ENCODE peak calls at places on chromosomes 12 and 14, in ten cellular contexts. E, Q, Z, K, T, A, C, V, M and H are unnamed samples. For H3K27me3, the result is how much of the 10 kb centered on the place peaks cover.

GRCh38 chr12:42234970-42235369 is 3.1 kb downstream of the YAF2 start:
- DNase-seq in E (no peak), Q (no peak), Z (no peak), K (no peak), T (no peak), A (no peak), C (no peak), V (no peak), M (no peak), H (no peak)

GRCh38 chr12:19744760-19745218 is 305.5 kb downstream of the AEBP2 start:
- DNase-seq in E (no peak), Q (peak), Z (peak), K (no peak), T (no peak), A (no peak), C (no peak), V (peak), M (no peak), H (peak)

GRCh38 chr14:51860836-51861583 is 598 bp downstream of the GNG2 start:
- DNase-seq in E (no peak), Q (no peak), Z (no peak), K (no peak), T (no peak), A (no peak), C (no peak), V (peak), M (no peak), H (peak)

GRCh38 chr12:62720661-62721330 is 214.2 kb downstream of the PPM1H start:
- DNase-seq in E (no peak), Q (no peak), Z (no peak), K (no peak), T (no peak), A (no peak), C (no peak), V (peak), M (no peak), H (no peak)

GRCh38 chr14:31205681-31206535 is 1.7 kb downstream of the HECTD1 start:
- DNase-seq in E (no peak), Q (peak), Z (peak), K (no peak), T (peak), A (no peak), C (no peak), V (peak), M (peak), H (peak)

GRCh38 chr14:103088921-103089320 is 4.9 kb downstream of the LBHD2 start:
- DNase-seq in E (no peak), Q (no peak), Z (no peak), K (no peak), T (no peak), A (no peak), C (peak), V (no peak), M (no peak), H (no peak)

GRCh38 chr12:101945361-101946232 is 68.2 kb downstream of the DRAM1 start:
- DNase-seq in E (no peak), Q (no peak), Z (peak), K (peak), T (no peak), A (peak), C (no peak), V (peak), M (peak), H (no peak)

GRCh38 chr14:98947911-98948595 is 323.9 kb downstream of the BCL11B start:
- DNase-seq in E (no peak), Q (no peak), Z (no peak), K (no peak), T (no peak), A (no peak), C (no peak), V (no peak), M (no peak), H (no peak)

GRCh38 chr14:91008759-91009409 is 51.6 kb downstream of the RPS6KA5 start:
- DNase-seq in E (peak), Q (no peak), Z (no peak), K (peak), T (peak), A (no peak), C (no peak), V (no peak), M (no peak), H (peak)

GRCh38 chr12:12214635-12215131 is 52.2 kb downstream of the LRP6 start:
- DNase-seq in E (no peak), Q (peak), Z (no peak), K (no peak), T (no peak), A (no peak), C (no peak), V (no peak), M (no peak), H (peak)

GRCh38 chr14:75437201-75438143 is 9.7 kb downstream of the JDP2 start:
- DNase-seq in E (no peak), Q (no peak), Z (no peak), K (no peak), T (no peak), A (no peak), C (no peak), V (no peak), M (no peak), H (no peak)

GRCh38 chr12:119151445-119151844 is 27.3 kb upstream of the HSPB8 start:
- DNase-seq in E (no peak), Q (no peak), Z (no peak), K (no peak), T (no peak), A (no peak), C (no peak), V (peak), M (no peak), H (peak)

GRCh38 chr12:68813242-68813593 is 5.2 kb downstream of the MDM2 start:
- DNase-seq in E (no peak), Q (no peak), Z (no peak), K (no peak), T (no peak), A (no peak), C (no peak), V (no peak), M (no peak), H (no peak)

GRCh38 chr12:27462851-27463250 is 16.3 kb downstream of the SMCO2 start:
- DNase-seq in E (no peak), Q (no peak), Z (no peak), K (no peak), T (no peak), A (no peak), C (no peak), V (peak), M (no peak), H (no peak)

GRCh38 chr14:50083467-50084337 is 32.7 kb downstream of the VCPKMT start:
- DNase-seq in E (no peak), Q (no peak), Z (no peak), K (peak), T (no peak), A (no peak), C (no peak), V (no peak), M (no peak), H (no peak)

GRCh38 chr12:47188576-47189441 is 109.0 kb upstream of the AMIGO2 start:
- DNase-seq in E (no peak), Q (peak), Z (peak), K (no peak), T (no peak), A (no peak), C (no peak), V (peak), M (peak), H (peak)

GRCh38 chr14:61468063-61468825 is 146.9 kb downstream of the PRKCH start:
- DNase-seq in E (peak), Q (no peak), Z (no peak), K (peak), T (no peak), A (no peak), C (no peak), V (no peak), M (no peak), H (peak)

GRCh38 chr12:114425031-114425626 is 19.2 kb upstream of the TBX5 start:
- DNase-seq in E (no peak), Q (no peak), Z (no peak), K (no peak), T (no peak), A (no peak), C (no peak), V (peak), M (peak), H (no peak)

GRCh38 chr14:74613211-74613914 is 1.3 kb upstream of the LTBP2 start:
- DNase-seq in E (no peak), Q (no peak), Z (no peak), K (no peak), T (peak), A (no peak), C (no peak), V (no peak), M (no peak), H (no peak)

GRCh38 chr14:100022772-100023451 is 42.3 kb upstream of the EVL start:
- DNase-seq in E (no peak), Q (no peak), Z (no peak), K (no peak), T (no peak), A (no peak), C (no peak), V (peak), M (no peak), H (no peak)

GRCh38 chr14:23174266-23174665 is 9.2 kb downstream of the SLC7A8 start:
- DNase-seq in E (no peak), Q (no peak), Z (no peak), K (no peak), T (no peak), A (no peak), C (no peak), V (peak), M (no peak), H (peak)

GRCh38 chr14:34678306-34678705 is 36.1 kb downstream of the CFL2 start:
- DNase-seq in E (no peak), Q (peak), Z (no peak), K (no peak), T (no peak), A (no peak), C (no peak), V (peak), M (no peak), H (peak)

GRCh38 chr12:92605621-92606170 is 97.1 kb upstream of the PLEKHG7 start:
- DNase-seq in E (no peak), Q (no peak), Z (no peak), K (no peak), T (no peak), A (no peak), C (no peak), V (no peak), M (no peak), H (no peak)
- TF ChIP-seq CTCF in E (no peak), Q (no peak), Z (no peak), K (no peak), T (no peak), A (no peak), C (no peak), V (no peak), M (no peak), H (no peak)

GRCh38 chr14:54221432-54221803 is 175.4 kb upstream of the CDKN3 start:
- DNase-seq in E (no peak), Q (no peak), Z (no peak), K (no peak), T (no peak), A (no peak), C (no peak), V (no peak), M (no peak), H (no peak)
- H3K27me3 ChIP-seq in E (under half), Q (under half), Z (under half), K (under half), T (half or more), A (under half), C (under half), V (under half), M (under half), H (under half)

DNA sequence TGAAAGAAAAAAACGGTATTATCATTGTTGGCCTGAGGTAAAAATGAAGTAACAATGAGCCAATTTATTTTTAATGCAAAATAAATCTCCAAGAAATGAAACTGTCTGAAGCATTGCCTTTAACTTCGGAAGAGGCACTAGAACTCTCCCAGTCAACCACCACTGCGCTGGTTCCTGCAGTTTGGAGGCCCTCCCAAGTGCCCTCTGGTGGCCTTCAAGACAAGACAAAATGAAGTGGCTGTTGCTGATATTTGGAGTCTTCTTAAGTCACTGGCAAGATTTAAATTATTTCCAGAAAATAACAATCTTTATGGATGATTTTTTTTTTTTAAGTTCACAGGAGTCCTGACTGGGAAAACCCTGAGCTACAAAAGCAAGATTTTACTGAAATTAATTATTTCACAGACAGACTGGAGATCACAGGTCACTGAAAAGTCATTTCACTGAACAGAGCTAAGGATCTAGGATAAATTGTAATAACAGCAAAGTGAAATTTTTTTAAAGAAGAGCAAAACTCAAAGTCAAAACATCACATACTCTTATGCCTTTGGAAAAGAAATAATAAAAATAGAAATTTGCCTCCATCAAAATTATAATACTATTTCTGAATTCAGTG is 58.2 kb downstream of the DICER1 start:
- DNase-seq in E (peak), Q (peak), Z (peak), K (peak), T (peak), A (peak), C (peak), V (peak), M (peak), H (peak)
- TF ChIP-seq CTCF in E (no peak), Q (peak), Z (peak), K (peak), T (peak), A (peak), C (peak), V (peak), M (peak), H (peak)

GRCh38 chr12:52327830-52328500 is 6.8 kb upstream of the KRT83 start:
- DNase-seq in E (no peak), Q (no peak), Z (no peak), K (no peak), T (no peak), A (no peak), C (no peak), V (no peak), M (no peak), H (no peak)
- H3K27me3 ChIP-seq in E (under half), Q (under half), Z (under half), K (under half), T (under half), A (under half), C (under half), V (half or more), M (under half), H (under half)

GRCh38 chr12:23222801-23223200 is 597.8 kb downstream of the ETNK1 start:
- DNase-seq in E (no peak), Q (peak), Z (no peak), K (no peak), T (no peak), A (no peak), C (no peak), V (no peak), M (no peak), H (no peak)

GRCh38 chr12:23217716-23218115 is 592.7 kb downstream of the ETNK1 start:
- DNase-seq in E (no peak), Q (no peak), Z (no peak), K (no peak), T (no peak), A (no peak), C (no peak), V (no peak), M (no peak), H (no peak)

GRCh38 chr12:23221926-23222325 is 597.0 kb downstream of the ETNK1 start:
- DNase-seq in E (no peak), Q (no peak), Z (no peak), K (no peak), T (no peak), A (no peak), C (no peak), V (no peak), M (no peak), H (no peak)

GRCh38 chr12:23221066-23221465 is 596.1 kb downstream of the ETNK1 start:
- DNase-seq in E (no peak), Q (no peak), Z (no peak), K (no peak), T (peak), A (no peak), C (no peak), V (no peak), M (no peak), H (peak)

GRCh38 chr12:23217158-23217557 is 592.2 kb downstream of the ETNK1 start:
- DNase-seq in E (no peak), Q (no peak), Z (no peak), K (no peak), T (no peak), A (no peak), C (no peak), V (no peak), M (no peak), H (peak)
- TF ChIP-seq CTCF in E (no peak), Q (no peak), Z (no peak), K (no peak), T (no peak), A (no peak), C (no peak), V (no peak), M (no peak), H (no peak)

GRCh38 chr14:104934380-104934733 is 9.7 kb downstream of the PLD4 start:
- DNase-seq in E (no peak), Q (no peak), Z (no peak), K (no peak), T (no peak), A (no peak), C (no peak), V (no peak), M (no peak), H (no peak)

GRCh38 chr14:104933721-104934379 is 9.2 kb downstream of the PLD4 start:
- DNase-seq in E (no peak), Q (no peak), Z (no peak), K (no peak), T (no peak), A (no peak), C (no peak), V (no peak), M (no peak), H (peak)

GRCh38 chr14:104931323-104931770 is 6.7 kb downstream of the PLD4 start:
- DNase-seq in E (no peak), Q (no peak), Z (no peak), K (no peak), T (no peak), A (no peak), C (no peak), V (no peak), M (no peak), H (no peak)

GRCh38 chr14:104931771-104932675 is 7.3 kb downstream of the PLD4 start:
- DNase-seq in E (no peak), Q (no peak), Z (no peak), K (no peak), T (peak), A (no peak), C (no peak), V (peak), M (no peak), H (no peak)

DNA sequence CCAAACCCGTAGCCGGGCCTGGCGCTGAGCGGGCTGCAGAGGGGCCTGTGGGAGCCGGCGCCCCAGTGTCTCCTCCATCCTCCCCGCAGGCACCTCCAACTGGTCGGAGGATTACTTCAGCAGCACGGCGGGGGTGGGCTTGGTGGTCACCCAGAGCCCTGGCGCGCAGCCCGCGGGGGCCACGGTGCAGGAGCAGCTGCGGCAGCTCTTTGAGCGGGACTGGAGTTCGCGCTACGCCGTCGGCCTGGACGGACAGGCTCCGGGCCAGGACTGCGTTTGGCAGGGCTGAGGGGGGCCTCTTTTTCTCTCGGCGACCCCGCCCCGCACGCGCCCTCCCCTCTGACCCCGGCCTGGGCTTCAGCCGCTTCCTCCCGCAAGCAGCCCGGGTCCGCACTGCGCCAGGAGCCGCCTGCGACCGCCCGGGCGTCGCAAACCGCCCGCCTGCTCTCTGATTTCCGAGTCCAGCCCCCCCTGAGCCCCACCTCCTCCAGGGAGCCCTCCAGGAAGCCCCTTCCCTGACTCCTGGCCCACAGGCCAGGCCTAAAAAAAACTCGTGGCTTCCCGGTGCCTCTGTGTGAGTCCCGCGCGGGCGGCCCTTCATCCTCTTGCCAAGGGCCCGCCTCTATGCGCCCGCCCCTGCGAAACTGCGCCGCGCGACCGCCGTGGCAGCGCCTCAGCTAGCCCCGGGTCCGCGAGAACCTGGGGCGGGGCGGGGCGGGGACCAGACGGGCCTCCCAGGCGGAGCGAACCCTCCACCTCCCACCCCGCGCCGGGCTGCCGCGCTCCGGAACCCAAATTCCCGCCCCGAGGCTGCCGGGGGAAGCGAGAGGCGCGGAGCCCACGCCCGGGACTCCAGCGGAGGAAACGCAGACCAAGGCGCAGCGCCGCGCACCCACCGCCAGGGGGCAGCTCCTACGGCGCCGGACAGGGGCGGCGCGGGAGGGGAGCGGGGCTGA is 8.3 kb downstream of the PLD4 start:
- DNase-seq in E (peak), Q (peak), Z (peak), K (peak), T (peak), A (peak), C (peak), V (peak), M (peak), H (peak)
- H3K27me3 ChIP-seq in E (under half), Q (under half), Z (under half), K (under half), T (half or more), A (under half), C (under half), V (half or more), M (under half), H (under half)